ENCODE peak calls at places on chromosomes 7 and 10, in four cellular contexts. One of them, this sample, is unnamed.

GRCh38 chr7:69624842-69625637 is 26.8 kb downstream of the AUTS2 start:
- DNase-seq in EH: no peak
- DNase-seq in activated CD4-positive, alpha-beta memory T cell treated with anti-CD3 and anti-CD28 coated beads for 36 hours: no peak
- DNase-seq in CD4-positive, CD25-positive, alpha-beta regulatory T cell: no peak
- DNase-seq in this sample: no peak

GRCh38 chr7:116591202-116592040 is 66.6 kb downstream of the CAV1 start:
- DNase-seq in activated CD4-positive, alpha-beta memory T cell treated with anti-CD3 and anti-CD28 coated beads for 36 hours: no peak
- DNase-seq in EH: peak
- DNase-seq in CD4-positive, CD25-positive, alpha-beta regulatory T cell: peak
- DNase-seq in this sample: peak

GRCh38 chr10:128210215-128211063 is 84.2 kb upstream of the MKI67 start:
- DNase-seq in activated CD4-positive, alpha-beta memory T cell treated with anti-CD3 and anti-CD28 coated beads for 36 hours: peak
- DNase-seq in CD4-positive, CD25-positive, alpha-beta regulatory T cell: peak
- DNase-seq in EH: peak
- DNase-seq in this sample: no peak

GRCh38 chr7:137920637-137921473 is 74.1 kb upstream of the DGKI start:
- DNase-seq in activated CD4-positive, alpha-beta memory T cell treated with anti-CD3 and anti-CD28 coated beads for 36 hours: no peak
- DNase-seq in CD4-positive, CD25-positive, alpha-beta regulatory T cell: peak
- DNase-seq in EH: peak
- DNase-seq in this sample: no peak

GRCh38 chr10:49223205-49223604 is 35.0 kb upstream of the TMEM273 start:
- DNase-seq in CD4-positive, CD25-positive, alpha-beta regulatory T cell: no peak
- DNase-seq in activated CD4-positive, alpha-beta memory T cell treated with anti-CD3 and anti-CD28 coated beads for 36 hours: no peak
- DNase-seq in EH: no peak
- DNase-seq in this sample: no peak

GRCh38 chr7:16356241-16356958 is 64.9 kb downstream of the CRPPA start:
- DNase-seq in EH: peak
- DNase-seq in activated CD4-positive, alpha-beta memory T cell treated with anti-CD3 and anti-CD28 coated beads for 36 hours: no peak
- DNase-seq in CD4-positive, CD25-positive, alpha-beta regulatory T cell: no peak
- DNase-seq in this sample: peak

GRCh38 chr10:78307576-78307975 is 273.9 kb downstream of the RPS24 start:
- DNase-seq in activated CD4-positive, alpha-beta memory T cell treated with anti-CD3 and anti-CD28 coated beads for 36 hours: no peak
- DNase-seq in CD4-positive, CD25-positive, alpha-beta regulatory T cell: no peak
- DNase-seq in EH: no peak
- DNase-seq in this sample: no peak

GRCh38 chr10:84173543-84173942 is at the start of gene GPR15LG:
- DNase-seq in EH: no peak
- DNase-seq in activated CD4-positive, alpha-beta memory T cell treated with anti-CD3 and anti-CD28 coated beads for 36 hours: no peak
- DNase-seq in CD4-positive, CD25-positive, alpha-beta regulatory T cell: no peak
- DNase-seq in this sample: no peak

GRCh38 chr7:148434181-148434769 is 156.3 kb upstream of the C7orf33 start:
- DNase-seq in EH: no peak
- DNase-seq in CD4-positive, CD25-positive, alpha-beta regulatory T cell: no peak
- DNase-seq in activated CD4-positive, alpha-beta memory T cell treated with anti-CD3 and anti-CD28 coated beads for 36 hours: no peak
- DNase-seq in this sample: no peak

GRCh38 chr10:74947781-74948401 is 121.5 kb downstream of the KAT6B start:
- DNase-seq in activated CD4-positive, alpha-beta memory T cell treated with anti-CD3 and anti-CD28 coated beads for 36 hours: no peak
- DNase-seq in CD4-positive, CD25-positive, alpha-beta regulatory T cell: no peak
- DNase-seq in EH: peak
- DNase-seq in this sample: no peak

GRCh38 chr7:17646181-17646956 is 293.9 kb downstream of the SNX13 start:
- DNase-seq in activated CD4-positive, alpha-beta memory T cell treated with anti-CD3 and anti-CD28 coated beads for 36 hours: no peak
- DNase-seq in EH: peak
- DNase-seq in CD4-positive, CD25-positive, alpha-beta regulatory T cell: peak
- DNase-seq in this sample: peak

GRCh38 chr7:86991844-86992243 is 67.6 kb downstream of the ELAPOR2 start:
- DNase-seq in activated CD4-positive, alpha-beta memory T cell treated with anti-CD3 and anti-CD28 coated beads for 36 hours: no peak
- DNase-seq in EH: peak
- DNase-seq in CD4-positive, CD25-positive, alpha-beta regulatory T cell: no peak
- DNase-seq in this sample: no peak

GRCh38 chr7:77395543-77395942 is 20.6 kb downstream of the GSAP start:
- DNase-seq in EH: no peak
- DNase-seq in CD4-positive, CD25-positive, alpha-beta regulatory T cell: no peak
- DNase-seq in activated CD4-positive, alpha-beta memory T cell treated with anti-CD3 and anti-CD28 coated beads for 36 hours: no peak
- DNase-seq in this sample: no peak